ENCODE peak calls at places on chromosomes 3 and 15, in four cellular contexts. Z, L, G and D are unnamed samples.

GRCh38 chr3:30623375-30623774 is 17.0 kb downstream of the TGFBR2 start:
- DNase-seq in G (no peak), Z (no peak), L (no peak), D (no peak)

GRCh38 chr3:53255360-53255774 is 455 bp downstream of the TKT start:
- DNase-seq in G (no peak), Z (no peak), L (no peak), D (no peak)

GRCh38 chr3:113629941-113630340 is 66.5 kb downstream of the USF3 start:
- DNase-seq in Z (no peak), G (no peak), L (no peak), D (no peak)

GRCh38 chr3:22495241-22495640 is 707.9 kb upstream of the UBE2E2 start:
- DNase-seq in G (no peak), L (no peak), Z (no peak), D (no peak)

GRCh38 chr15:57647791-57648130 is 56.1 kb downstream of the MYZAP start:
- DNase-seq in Z (no peak), G (no peak), L (no peak), D (peak; percentile 43)

GRCh38 chr3:71585126-71585525 is 1.6 kb upstream of the FOXP1 start:
- DNase-seq in Z (peak; percentile 25), L (no peak), G (no peak), D (no peak)

GRCh38 chr15:81336568-81336967 is 12.6 kb upstream of the STARD5 start:
- DNase-seq in G (no peak), L (no peak), Z (no peak), D (no peak)

GRCh38 chr3:13224967-13225366 is 151.7 kb upstream of the IQSEC1 start:
- DNase-seq in G (no peak), L (no peak), Z (no peak), D (peak; percentile 8)

GRCh38 chr3:190092250-190092649 is 28.4 kb downstream of the P3H2 start:
- DNase-seq in Z (no peak), L (no peak), G (no peak), D (no peak)

GRCh38 chr3:77535116-77535515 is 495.2 kb downstream of the ROBO2 start:
- DNase-seq in G (no peak), L (no peak), Z (no peak), D (no peak)

GRCh38 chr3:149771652-149772271 is 19.5 kb upstream of the COMMD2 start:
- DNase-seq in G (no peak), Z (peak; percentile 33), L (peak; percentile 50), D (peak; percentile 35)

GRCh38 chr15:42511010-42511396 is 15.6 kb downstream of the SNAP23 start:
- DNase-seq in L (no peak), G (no peak), Z (no peak), D (no peak)

GRCh38 chr15:83200162-83200561 is 7.5 kb downstream of the HDGFL3 start:
- DNase-seq in G (no peak), L (no peak), Z (no peak), D (no peak)

GRCh38 chr3:189157232-189158007 is 14.4 kb upstream of the TPRG1 start:
- DNase-seq in G (no peak), Z (no peak), L (no peak), D (no peak)

GRCh38 chr3:89326997-89327396 is 219.6 kb downstream of the EPHA3 start:
- DNase-seq in Z (no peak), L (no peak), G (no peak), D (no peak)

GRCh38 chr3:126351771-126352475 is 5.3 kb downstream of the KLF15 start:
- DNase-seq in G (peak; percentile 70), L (peak; percentile 10), Z (peak; percentile 18), D (no peak)

GRCh38 chr3:12591997-12592715 is 35.3 kb downstream of the MKRN2 start:
- DNase-seq in L (no peak), G (no peak), Z (no peak), D (no peak)

GRCh38 chr3:73525591-73525990 is 99.2 kb downstream of the PDZRN3 start:
- DNase-seq in Z (no peak), L (no peak), G (no peak), D (no peak)
- H3K27ac ChIP-seq in Z (peak overlapping the region; percentile 29), L (no peak overlapping the region), G (no peak overlapping the region), D (no peak overlapping the region)

GRCh38 chr15:65834603-65835282 is 34.5 kb upstream of the RAB11A start:
- DNase-seq in L (no peak), Z (no peak), G (no peak), D (no peak)
- H3K4me1 ChIP-seq in L (peaks cover 8% of the 10 kb centered on the region), Z (peaks cover 38% of the 10 kb centered on the region), G (peaks cover 2% of the 10 kb centered on the region), D (peaks cover 9% of the 10 kb centered on the region)

GRCh38 chr3:58293516-58293915 is 12.5 kb upstream of the RPP14 start:
- DNase-seq in Z (no peak), L (no peak), G (no peak), D (no peak)

GRCh38 chr3:58299839-58300516 is 6.1 kb upstream of the RPP14 start:
- DNase-seq in G (no peak), L (no peak), Z (no peak), D (peak; percentile 19)

GRCh38 chr3:58298189-58298588 is 7.9 kb upstream of the RPP14 start:
- DNase-seq in Z (no peak), L (no peak), G (no peak), D (no peak)

GRCh38 chr3:58296269-58296668 is 9.8 kb upstream of the RPP14 start:
- DNase-seq in Z (no peak), L (no peak), G (no peak), D (no peak)

GRCh38 chr3:58296843-58297242 is 9.2 kb upstream of the RPP14 start:
- DNase-seq in L (no peak), G (no peak), Z (no peak), D (no peak)
- H3K27ac ChIP-seq in L (no peak overlapping the region), G (no peak overlapping the region), Z (no peak overlapping the region), D (no peak overlapping the region)

GRCh38 chr3:128473737-128474136 is 7.0 kb upstream of the DNAJB8 start:
- DNase-seq in Z (no peak), L (no peak), G (no peak), D (no peak)

GRCh38 chr3:128473180-128473519 is 6.5 kb upstream of the DNAJB8 start:
- DNase-seq in Z (no peak), L (no peak), G (no peak), D (no peak)

GRCh38 chr3:128470134-128470915 is 3.6 kb upstream of the DNAJB8 start:
- DNase-seq in Z (no peak), G (no peak), L (peak; percentile 60), D (no peak)

GRCh38 chr3:128471720-128472119 is 5.0 kb upstream of the DNAJB8 start:
- DNase-seq in Z (no peak), L (no peak), G (no peak), D (no peak)

GRCh38 chr3:128472462-128473179 is 5.9 kb upstream of the DNAJB8 start:
- DNase-seq in L (no peak), Z (no peak), G (no peak), D (no peak)
- H3K4me1 ChIP-seq in L (no peaks in the 10 kb centered on the region), Z (no peaks in the 10 kb centered on the region), G (no peaks in the 10 kb centered on the region), D (no peaks in the 10 kb centered on the region)